ENCODE peak calls at places on chromosomes 12 and 14, in eight cellular contexts. F is mammary epithelial cell; B is stimulated activated CD4-positive, alpha-beta T cell treated with anti-CD3 and anti-CD28 coated beads, Interleukin-4, amount 100 ng/mL, for 48 hours; E is activated naive CD8-positive, alpha-beta T cell treated with anti-CD3 and anti-CD28 coated beads for 36 hours; R is stimulated activated CD8-positive, alpha-beta memory T cell treated with anti-CD3 and anti-CD28 coated beads, Interleukin-15, amount 100 ng/mL, for 48 hours; P is renal cortical epithelial cell; Z is ACHN; O is HFF-Myc. W is an unnamed sample.

GRCh38 chr12:19801941-19802340 is 362.6 kb downstream of the AEBP2 start:
- DNase-seq in F (no peak), B (no peak), E (no peak), R (no peak), P (peak; percentile 35), Z (no peak), O (no peak), W (no peak)

GRCh38 chr12:4959381-4959780 is 49.7 kb downstream of the KCNA1 start:
- DNase-seq in F (no peak), B (no peak), E (no peak), R (no peak), P (no peak), Z (no peak), O (no peak), W (no peak)

GRCh38 chr14:53569471-53569870 is 387.2 kb downstream of the BMP4 start:
- DNase-seq in F (no peak), B (no peak), E (no peak), R (no peak), P (no peak), Z (no peak), O (no peak), W (no peak)

GRCh38 chr14:63174760-63175191 is 29.5 kb upstream of the RHOJ start:
- DNase-seq in F (peak; percentile 91), B (no peak), E (no peak), R (no peak), P (peak; percentile 38), Z (peak; percentile 30), O (no peak), W (no peak)

GRCh38 chr12:49367381-49368239 is at the start of gene SPATS2:
- DNase-seq in F (no peak), B (no peak), E (no peak), R (no peak), P (no peak), Z (peak; percentile 46), O (no peak), W (peak; percentile 96)

GRCh38 chr12:124769881-124770512 is 93.7 kb downstream of the SCARB1 start:
- DNase-seq in F (no peak), B (no peak), E (no peak), R (no peak), P (no peak), Z (no peak), O (no peak), W (no peak)

GRCh38 chr14:93654599-93654998 is 133.7 kb downstream of the PRIMA1 start:
- DNase-seq in F (no peak), B (no peak), E (no peak), R (no peak), P (no peak), Z (no peak), O (no peak), W (no peak)

GRCh38 chr12:2183556-2184541 is 131.1 kb downstream of the CACNA1C start:
- DNase-seq in F (peak; percentile 4), B (no peak), E (no peak), R (no peak), P (peak; percentile 18), Z (no peak), O (peak; percentile 66), W (no peak)

GRCh38 chr12:65885312-65885711 is 61.0 kb downstream of the HMGA2 start:
- DNase-seq in F (no peak), B (no peak), E (no peak), R (no peak), P (peak; percentile 66), Z (no peak), O (no peak), W (no peak)

GRCh38 chr12:25412735-25413134 is 140.3 kb downstream of the LMNTD1 start:
- DNase-seq in F (no peak), B (no peak), E (no peak), R (no peak), P (no peak), Z (no peak), O (no peak), W (no peak)

W was measured in left ventricle myocardium inferior.